ENCODE peak calls at places on chromosomes 4 and X, in five cellular contexts. A is H1, W is HepG2, B is GM12878, T is SK-N-SH. M is an unnamed sample.

GRCh38 chr4:99334880-99335279 is 13.7 kb upstream of the ADH1B start:
- DNase-seq in A (no peak), W (no peak), B (no peak), T (no peak), M (no peak)

GRCh38 chrX:40104649-40105015 is 6.9 kb upstream of the BCOR start:
- DNase-seq in A (no peak), W (no peak), B (no peak), T (peak; percentile 60), M (no peak)

GRCh38 chr4:137274404-137274803 is 257.9 kb downstream of the PCDH18 start:
- DNase-seq in A (no peak), W (no peak), B (no peak), T (no peak), M (no peak)

GRCh38 chr4:120209706-120210105 is 143.1 kb upstream of the MAD2L1 start:
- DNase-seq in A (no peak), W (no peak), B (no peak), T (no peak), M (no peak)

GRCh38 chr4:61199869-61200194 is 294 bp upstream of the ADGRL3 start:
- DNase-seq in A (no peak), W (no peak), B (no peak), T (no peak), M (no peak)

GRCh38 chr4:73705056-73705432 is 35.3 kb upstream of the CXCL8 start:
- DNase-seq in A (no peak), W (no peak), B (no peak), T (no peak), M (no peak)

GRCh38 chr4:26713563-26714145 is 129.8 kb downstream of the TBC1D19 start:
- DNase-seq in A (no peak), W (no peak), B (no peak), T (no peak), M (no peak)

GRCh38 chr4:163331629-163332360 is 601 bp downstream of the NPY1R start:
- DNase-seq in A (no peak), W (no peak), B (no peak), T (peak; percentile 36), M (no peak)

GRCh38 chr4:165308174-165308573 is 19.3 kb upstream of the MSMO1 start:
- DNase-seq in A (no peak), W (no peak), B (no peak), T (no peak), M (no peak)

GRCh38 chr4:144948009-144948408 is 150.0 kb downstream of the ANAPC10 start:
- DNase-seq in A (no peak), W (peak; percentile 1), B (no peak), T (no peak), M (no peak)

GRCh38 chrX:129565046-129565649 is 25.1 kb downstream of the OCRL start:
- DNase-seq in A (no peak), W (no peak), B (no peak), T (no peak), M (no peak)

GRCh38 chrX:50594788-50595187 is 124.2 kb upstream of the DGKK start:
- DNase-seq in A (peak; percentile 57), W (no peak), B (no peak), T (no peak), M (no peak)

GRCh38 chr4:86556791-86557415 is 37.2 kb upstream of the PTPN13 start:
- DNase-seq in A (no peak), W (no peak), B (no peak), T (no peak), M (no peak)

GRCh38 chrX:43474321-43474720 is 181.8 kb upstream of the MAOA start:
- DNase-seq in A (no peak), W (no peak), B (no peak), T (no peak), M (no peak)

GRCh38 chr4:152064282-152064681 is 303.5 kb upstream of the GATB start:
- DNase-seq in A (no peak), W (no peak), B (no peak), T (no peak), M (no peak)

GRCh38 chr4:78242071-78242470 is 184.9 kb downstream of the FRAS1 start:
- DNase-seq in A (no peak), W (no peak), B (no peak), T (no peak), M (no peak)

GRCh38 chr4:152536545-152537182 is 772 bp upstream of the FBXW7 start:
- DNase-seq in A (no peak), W (peak; percentile 50), B (no peak), T (peak; percentile 52), M (peak; percentile 62)

GRCh38 chr4:15006416-15007024 is 4.2 kb downstream of the CPEB2 start:
- DNase-seq in A (no peak), W (no peak), B (no peak), T (no peak), M (no peak)
- TF ChIP-seq GABPA in A (no peak), W (no peak), B (no peak), T (no peak), M (no peak)

DNA sequence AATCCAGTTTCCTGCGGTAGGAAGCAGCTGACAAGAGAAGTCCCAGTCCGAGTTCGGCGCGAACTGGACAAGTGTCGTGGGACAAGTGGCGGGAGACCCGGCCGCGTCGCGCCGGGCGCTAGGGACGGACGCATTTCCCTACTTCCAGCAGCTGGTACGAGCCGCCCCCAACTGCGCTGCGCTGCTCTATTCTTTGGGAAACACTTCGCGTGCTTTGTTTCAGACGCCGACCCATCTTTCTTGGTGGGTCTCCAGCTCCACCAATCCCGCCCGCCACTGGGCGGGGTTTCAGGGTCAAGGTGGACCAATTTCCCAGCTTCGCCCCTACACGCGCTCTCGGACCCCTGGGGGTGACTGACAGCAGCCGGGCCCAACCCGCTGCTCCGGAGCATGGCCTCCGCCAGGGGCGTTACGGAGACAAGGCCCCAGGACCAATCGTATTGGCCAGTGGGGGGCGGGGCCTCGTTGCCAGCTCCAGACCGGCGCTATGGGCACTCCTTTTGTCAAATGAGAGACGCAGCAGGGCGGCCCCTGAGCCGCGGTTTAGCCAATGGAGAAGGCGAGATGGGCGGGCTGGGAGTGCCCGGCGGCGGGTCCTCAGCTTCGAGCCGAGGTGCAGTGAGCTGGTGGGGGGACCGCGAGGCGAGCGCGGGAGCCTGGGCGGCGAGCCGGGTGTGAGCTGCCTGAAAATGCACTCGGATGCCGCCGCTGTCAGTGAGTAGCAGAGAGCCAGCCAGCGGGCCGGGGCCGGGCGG is at the start of gene DCUN1D4:
- DNase-seq in A (peak; percentile 99), W (peak; percentile 98), B (peak; percentile 96), T (peak; percentile 99), M (peak; percentile 100)
- TF ChIP-seq GABPA in A (no peak), W (no peak), B (no peak), T (no peak), M (no peak)

GRCh38 chr4:80142396-80143304 is 54.7 kb upstream of the PRDM8 start:
- DNase-seq in A (no peak), W (no peak), B (no peak), T (no peak), M (no peak)

GRCh38 chr4:80139668-80140067 is 57.6 kb upstream of the PRDM8 start:
- DNase-seq in A (no peak), W (no peak), B (no peak), T (no peak), M (no peak)

GRCh38 chr4:80138556-80139538 is 58.5 kb upstream of the PRDM8 start:
- DNase-seq in A (no peak), W (no peak), B (peak; percentile 12), T (no peak), M (peak; percentile 44)

GRCh38 chr4:80141543-80141942 is 55.8 kb upstream of the PRDM8 start:
- DNase-seq in A (no peak), W (no peak), B (no peak), T (no peak), M (no peak)

DNA sequence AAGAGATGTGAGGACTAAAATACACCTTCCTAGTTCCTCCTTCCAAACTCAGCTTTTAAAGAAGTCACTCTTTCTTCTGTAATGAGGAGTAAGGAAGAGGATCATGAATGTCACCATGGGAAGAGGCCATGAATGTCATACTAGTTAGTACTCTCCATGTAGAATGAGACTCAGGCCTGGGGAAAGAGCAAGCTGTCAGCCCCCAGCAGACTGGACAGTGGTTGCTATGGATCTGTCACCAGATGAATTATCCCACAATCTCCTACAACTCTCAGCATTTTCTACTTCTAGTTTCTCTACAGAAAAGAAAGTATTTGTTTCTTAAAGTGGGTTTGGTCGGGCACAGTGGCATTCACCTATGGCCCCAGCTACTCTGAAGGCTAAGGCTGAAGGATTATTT is 57.1 kb upstream of the PRDM8 start:
- DNase-seq in A (no peak), W (no peak), B (no peak), T (no peak), M (peak; percentile 3)
- TF ChIP-seq GABPA in A (no peak), W (no peak), B (no peak), T (no peak), M (no peak)

GRCh38 chr4:38210396-38211114 is 250.4 kb downstream of the PTTG2 start:
- DNase-seq in A (no peak), W (no peak), B (no peak), T (no peak), M (no peak)
- TF ChIP-seq GABPA in A (no peak), W (no peak), B (no peak), T (no peak), M (no peak)

GRCh38 chr4:12884846-12885796 is 599.0 kb downstream of the RAB28 start:
- DNase-seq in A (no peak), W (no peak), B (no peak), T (no peak), M (no peak)

GRCh38 chr4:12894062-12894461 is 590.1 kb downstream of the RAB28 start:
- DNase-seq in A (no peak), W (no peak), B (no peak), T (no peak), M (no peak)

GRCh38 chr4:12889054-12889453 is 595.1 kb downstream of the RAB28 start:
- DNase-seq in A (no peak), W (no peak), B (no peak), T (no peak), M (no peak)
- TF ChIP-seq GABPA in A (no peak), W (no peak), B (no peak), T (no peak), M (no peak)

DNA sequence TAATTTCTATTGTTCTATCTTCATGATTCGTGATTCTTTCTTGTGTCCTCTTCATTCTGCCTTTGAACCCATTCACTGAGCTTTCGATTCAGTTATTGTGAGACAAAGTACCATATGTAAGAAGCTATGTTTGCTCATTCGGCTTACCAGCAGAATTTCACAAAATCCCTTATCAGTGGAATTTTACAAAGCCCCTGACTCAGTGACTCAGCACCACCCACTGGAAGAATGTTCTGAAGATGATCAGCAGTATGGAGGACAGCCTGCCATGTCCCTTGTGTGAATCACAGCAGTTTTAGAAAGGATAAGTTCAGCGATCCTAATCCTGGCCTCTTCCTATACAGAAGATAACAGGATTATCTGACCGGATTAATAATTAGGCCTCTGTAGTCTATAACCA is 5.8 kb upstream of the UXT start:
- DNase-seq in A (no peak), W (peak; percentile 4), B (no peak), T (no peak), M (no peak)
- TF ChIP-seq GABPA in A (no peak), W (no peak), B (no peak), T (no peak), M (no peak)

GRCh38 chr4:95908806-95909205 is 68.9 kb downstream of the PDHA2 start:
- DNase-seq in A (no peak), W (no peak), B (no peak), T (no peak), M (no peak)
- TF ChIP-seq GABPA in A (no peak), W (no peak), B (no peak), T (no peak), M (no peak)

GRCh38 chrX:7372843-7373525 is 225.0 kb upstream of the PUDP start:
- DNase-seq in A (no peak), W (no peak), B (no peak), T (no peak), M (peak; percentile 3)
- TF ChIP-seq GABPA in A (no peak), W (no peak), B (no peak), T (no peak), M (no peak)